ENCODE peak calls at places on chromosomes 12 and 14, in four cellular contexts. One of them, this sample, is unnamed.

GRCh38 chr12:6188954-6189353 is 11.2 kb upstream of the CD9 start:
- DNase-seq in A549: no peak
- DNase-seq in heart left ventricle: no peak
- DNase-seq in tibial nerve: no peak
- DNase-seq in this sample: no peak

GRCh38 chr12:5441497-5442236 is 9.8 kb downstream of the NTF3 start:
- DNase-seq in A549: no peak
- DNase-seq in heart left ventricle: no peak
- DNase-seq in tibial nerve: no peak
- DNase-seq in this sample: no peak

GRCh38 chr12:71552728-71553501 is 110.7 kb downstream of the ZFC3H1 start:
- DNase-seq in A549: no peak
- DNase-seq in heart left ventricle: no peak
- DNase-seq in tibial nerve: no peak
- DNase-seq in this sample: no peak

GRCh38 chr14:104520620-104521410 is 58.7 kb upstream of the C14orf180 start:
- DNase-seq in A549: no peak
- DNase-seq in heart left ventricle: no peak
- DNase-seq in tibial nerve: no peak
- DNase-seq in this sample: no peak

GRCh38 chr14:104657114-104657524 is 32.3 kb upstream of the INF2 start:
- DNase-seq in A549: no peak
- DNase-seq in heart left ventricle: no peak
- DNase-seq in tibial nerve: no peak
- DNase-seq in this sample: no peak

GRCh38 chr12:53004582-53004981 is 1.7 kb upstream of the EIF4B start:
- DNase-seq in A549: peak
- DNase-seq in heart left ventricle: no peak
- DNase-seq in tibial nerve: no peak
- DNase-seq in this sample: peak

GRCh38 chr12:13374783-13375182 is 178.3 kb downstream of the EMP1 start:
- DNase-seq in A549: no peak
- DNase-seq in heart left ventricle: no peak
- DNase-seq in tibial nerve: no peak
- DNase-seq in this sample: no peak

GRCh38 chr14:51597511-51597920 is 54.2 kb upstream of the FRMD6 start:
- DNase-seq in A549: no peak
- DNase-seq in heart left ventricle: no peak
- DNase-seq in tibial nerve: no peak
- DNase-seq in this sample: no peak

GRCh38 chr12:131007031-131007793 is 53.5 kb downstream of the ADGRD1 start:
- DNase-seq in A549: no peak
- DNase-seq in heart left ventricle: no peak
- DNase-seq in tibial nerve: no peak
- DNase-seq in this sample: no peak

GRCh38 chr12:75571651-75572050 is 60.2 kb upstream of the KRR1 start:
- DNase-seq in A549: no peak
- DNase-seq in heart left ventricle: no peak
- DNase-seq in tibial nerve: no peak
- DNase-seq in this sample: no peak

DNA sequence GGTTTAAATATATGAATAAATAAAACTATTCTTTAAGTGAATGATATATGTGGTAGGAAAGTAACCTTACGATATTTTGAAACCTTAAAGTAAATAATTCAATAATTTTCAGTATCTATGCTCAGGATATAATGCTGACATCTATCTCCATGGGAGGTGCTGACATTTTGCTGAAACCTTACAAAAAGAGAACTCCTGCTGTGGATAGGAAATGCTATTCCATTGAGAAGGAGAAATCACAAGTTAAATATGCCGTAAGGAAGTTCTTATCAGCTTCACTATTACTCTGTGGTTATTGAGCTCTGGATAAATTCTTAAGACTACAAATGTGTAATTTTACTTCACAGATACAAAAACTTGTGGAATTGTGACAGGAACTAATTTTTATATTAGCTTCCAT is 722.1 kb downstream of the TMTC2 start:
- DNase-seq in A549: no peak
- DNase-seq in heart left ventricle: no peak
- DNase-seq in tibial nerve: no peak
- DNase-seq in this sample: no peak
- TF ChIP-seq POLR2A in A549: no peak
- TF ChIP-seq POLR2A in heart left ventricle: no peak
- TF ChIP-seq POLR2A in tibial nerve: no peak
- TF ChIP-seq POLR2A in this sample: no peak

DNA sequence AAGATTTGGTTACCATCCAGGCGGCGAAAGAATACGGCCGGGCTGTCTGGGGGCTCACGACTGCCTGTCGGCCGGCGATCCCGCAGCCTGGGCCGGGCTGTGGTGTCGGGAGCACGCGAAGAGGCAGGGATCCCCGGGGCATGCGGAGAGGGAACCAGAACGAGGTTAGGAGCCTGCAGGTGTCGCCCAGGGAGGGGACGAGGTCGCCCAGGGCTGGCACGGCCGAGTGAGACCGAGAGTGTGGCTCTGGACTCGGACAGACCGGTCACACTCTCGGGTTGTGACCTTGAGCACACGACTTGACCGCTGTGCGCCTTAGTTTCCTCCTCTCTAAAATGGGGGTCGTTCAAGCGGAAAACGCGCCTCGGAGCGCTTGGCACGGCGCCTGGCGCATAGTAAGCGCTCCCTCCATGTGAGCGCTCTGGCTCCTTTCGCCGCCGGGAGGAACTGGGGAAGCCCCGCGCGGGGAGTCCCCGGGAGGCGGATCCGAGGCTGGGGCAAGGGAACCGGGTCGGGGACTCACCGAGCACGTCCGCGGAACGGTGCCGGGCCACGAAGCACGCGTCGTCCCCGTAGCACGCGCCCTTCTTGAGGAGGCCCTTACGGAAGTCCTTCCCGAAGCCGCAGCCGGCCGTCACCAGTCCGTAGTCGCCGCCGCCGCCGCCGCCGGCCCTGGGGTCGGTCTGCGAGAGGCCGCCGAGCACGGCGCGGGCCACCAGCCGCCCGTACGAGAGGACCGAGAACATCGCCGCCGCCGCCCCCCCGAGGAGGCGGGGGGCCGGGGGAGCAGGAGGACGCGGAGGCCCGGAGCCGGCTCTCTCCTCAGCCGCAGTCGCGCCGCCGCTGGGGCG is 607 bp downstream of the PPTC7 start:
- DNase-seq in A549: peak
- DNase-seq in heart left ventricle: peak
- DNase-seq in tibial nerve: peak
- DNase-seq in this sample: peak
- TF ChIP-seq CTCF in A549: no peak
- TF ChIP-seq CTCF in heart left ventricle: no peak
- TF ChIP-seq CTCF in tibial nerve: no peak
- TF ChIP-seq CTCF in this sample: no peak

GRCh38 chr12:91983935-91984334 is 161.7 kb downstream of the BTG1 start:
- DNase-seq in A549: no peak
- DNase-seq in heart left ventricle: no peak
- DNase-seq in tibial nerve: no peak
- DNase-seq in this sample: no peak
- H3K27ac ChIP-seq in A549: no peak
- H3K27ac ChIP-seq in heart left ventricle: no peak
- H3K27ac ChIP-seq in tibial nerve: no peak
- H3K27ac ChIP-seq in this sample: no peak

GRCh38 chr14:70416717-70417349 is at the start of gene SYNJ2BP:
- DNase-seq in A549: peak
- DNase-seq in heart left ventricle: peak
- DNase-seq in tibial nerve: peak
- DNase-seq in this sample: no peak
- TF ChIP-seq POLR2A in A549: peak
- TF ChIP-seq POLR2A in heart left ventricle: peak
- TF ChIP-seq POLR2A in tibial nerve: no peak
- TF ChIP-seq POLR2A in this sample: no peak

DNA sequence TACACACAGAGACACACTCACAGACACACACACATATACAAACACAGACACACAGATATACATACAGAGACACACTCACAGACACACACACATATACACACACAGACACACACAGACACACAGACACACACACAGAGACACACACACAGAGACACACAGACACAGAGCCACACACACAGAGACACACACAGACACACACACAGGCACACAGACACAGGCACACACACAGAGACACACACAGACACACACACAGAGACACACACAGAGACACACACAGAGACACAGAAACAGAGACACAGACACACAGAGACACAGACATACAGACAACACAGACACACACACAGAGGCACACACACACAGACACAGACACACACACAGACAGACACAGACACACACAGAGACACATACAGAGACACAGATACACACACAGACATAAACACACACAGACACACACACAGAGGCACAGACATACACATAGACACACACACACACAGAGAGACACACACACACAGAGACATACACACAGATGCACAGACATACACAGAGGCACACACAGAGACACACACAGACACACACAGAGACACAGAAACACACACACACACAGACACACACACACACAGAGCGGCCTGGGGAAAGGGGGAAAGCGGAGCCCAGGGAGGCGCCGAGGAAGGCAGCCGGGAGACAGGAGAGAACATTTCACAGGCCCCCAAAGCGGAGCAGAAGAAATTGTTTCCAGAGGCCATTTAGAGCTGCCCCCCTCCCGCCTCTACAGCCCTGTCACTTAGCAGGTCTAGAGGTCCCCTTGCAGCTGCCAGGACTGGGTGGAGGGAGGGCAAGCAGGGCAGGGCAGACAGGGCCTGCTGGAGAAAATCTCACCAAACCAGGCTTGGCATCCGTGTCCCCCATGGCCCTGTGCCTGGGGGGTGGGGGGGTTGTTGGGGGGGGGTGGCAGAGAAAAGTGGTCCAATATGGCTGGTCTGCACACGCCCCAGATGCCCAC is 38.9 kb downstream of the SERPINA3 start:
- DNase-seq in A549: no peak
- DNase-seq in heart left ventricle: no peak
- DNase-seq in tibial nerve: no peak
- DNase-seq in this sample: no peak
- TF ChIP-seq CTCF in A549: no peak
- TF ChIP-seq CTCF in heart left ventricle: no peak
- TF ChIP-seq CTCF in tibial nerve: no peak
- TF ChIP-seq CTCF in this sample: no peak

GRCh38 chr14:87000071-87000470 is 992.9 kb downstream of the GALC start:
- DNase-seq in A549: no peak
- DNase-seq in heart left ventricle: no peak
- DNase-seq in tibial nerve: no peak
- DNase-seq in this sample: no peak

GRCh38 chr14:87002831-87003230 is 990.2 kb downstream of the GALC start:
- DNase-seq in A549: no peak
- DNase-seq in heart left ventricle: no peak
- DNase-seq in tibial nerve: no peak
- DNase-seq in this sample: no peak

GRCh38 chr14:87005336-87005735 is 987.6 kb downstream of the GALC start:
- DNase-seq in A549: no peak
- DNase-seq in heart left ventricle: no peak
- DNase-seq in tibial nerve: no peak
- DNase-seq in this sample: no peak

GRCh38 chr14:86999076-86999475 is 993.9 kb downstream of the GALC start:
- DNase-seq in A549: no peak
- DNase-seq in heart left ventricle: no peak
- DNase-seq in tibial nerve: no peak
- DNase-seq in this sample: no peak

GRCh38 chr14:87001333-87001732 is 991.6 kb downstream of the GALC start:
- DNase-seq in A549: no peak
- DNase-seq in heart left ventricle: no peak
- DNase-seq in tibial nerve: no peak
- DNase-seq in this sample: no peak
- H3K27ac ChIP-seq in A549: no peak
- H3K27ac ChIP-seq in heart left ventricle: no peak
- H3K27ac ChIP-seq in tibial nerve: no peak
- H3K27ac ChIP-seq in this sample: no peak

GRCh38 chr14:65239897-65240296 is 137.6 kb upstream of the MAX start:
- DNase-seq in A549: no peak
- DNase-seq in heart left ventricle: no peak
- DNase-seq in tibial nerve: no peak
- DNase-seq in this sample: no peak

GRCh38 chr14:65237956-65238355 is 135.6 kb upstream of the MAX start:
- DNase-seq in A549: no peak
- DNase-seq in heart left ventricle: no peak
- DNase-seq in tibial nerve: no peak
- DNase-seq in this sample: no peak

GRCh38 chr14:65238456-65238855 is 136.1 kb upstream of the MAX start:
- DNase-seq in A549: peak
- DNase-seq in heart left ventricle: no peak
- DNase-seq in tibial nerve: no peak
- DNase-seq in this sample: no peak

GRCh38 chr14:65237023-65237814 is 134.9 kb upstream of the MAX start:
- DNase-seq in A549: no peak
- DNase-seq in heart left ventricle: no peak
- DNase-seq in tibial nerve: no peak
- DNase-seq in this sample: no peak

DNA sequence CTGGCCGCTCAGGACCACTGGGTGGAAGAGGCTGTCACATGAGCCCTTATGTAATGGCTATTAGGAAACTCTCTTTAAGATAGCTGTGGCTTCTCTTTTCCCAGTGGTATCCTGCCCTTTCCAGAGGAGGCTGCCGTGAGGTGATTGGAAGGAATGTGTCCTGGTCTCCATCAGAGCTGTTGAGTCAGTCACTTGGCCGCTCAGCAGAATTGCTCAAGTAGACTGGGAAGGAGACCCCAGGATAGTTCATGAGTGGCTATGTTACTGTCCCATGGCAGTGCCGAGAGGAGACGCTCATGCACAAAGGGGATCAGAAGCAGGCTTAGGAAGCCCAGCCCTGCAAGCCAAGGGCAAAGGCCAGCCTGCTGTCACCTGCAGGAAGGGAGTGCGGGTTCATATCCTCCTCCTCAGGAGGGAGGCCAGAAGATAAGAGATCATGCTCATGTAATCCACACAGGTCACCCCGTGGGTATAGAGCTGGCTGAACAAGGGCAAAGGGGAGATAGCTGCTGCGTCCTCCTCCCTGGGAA is 136.9 kb upstream of the MAX start:
- DNase-seq in A549: no peak
- DNase-seq in heart left ventricle: no peak
- DNase-seq in tibial nerve: no peak
- DNase-seq in this sample: no peak
- TF ChIP-seq POLR2A in A549: no peak
- TF ChIP-seq POLR2A in heart left ventricle: no peak
- TF ChIP-seq POLR2A in tibial nerve: no peak
- TF ChIP-seq POLR2A in this sample: no peak